ENCODE peak calls at places on chromosomes 4 and X, in four cellular contexts. One of them, this sample, is unnamed.

GRCh38 chrX:155065035-155065734 is 5.8 kb downstream of the CMC4 start:
- DNase-seq in lung: no peak
- DNase-seq in CD4-positive, CD25-positive, alpha-beta regulatory T cell: no peak
- DNase-seq in GM23248: peak
- DNase-seq in this sample: no peak

GRCh38 chrX:123425471-123425870 is 241.4 kb downstream of the GRIA3 start:
- DNase-seq in lung: no peak
- DNase-seq in CD4-positive, CD25-positive, alpha-beta regulatory T cell: no peak
- DNase-seq in GM23248: peak
- DNase-seq in this sample: no peak

GRCh38 chr4:173528378-173529321 is 1.4 kb downstream of the HAND2 start:
- DNase-seq in lung: no peak
- DNase-seq in CD4-positive, CD25-positive, alpha-beta regulatory T cell: no peak
- DNase-seq in GM23248: peak
- DNase-seq in this sample: no peak

GRCh38 chrX:10972731-10973130 is 138.4 kb upstream of the HCCS start:
- DNase-seq in lung: no peak
- DNase-seq in CD4-positive, CD25-positive, alpha-beta regulatory T cell: no peak
- DNase-seq in GM23248: peak
- DNase-seq in this sample: no peak

GRCh38 chrX:132270699-132271098 is 51.5 kb upstream of the RAP2C start:
- DNase-seq in lung: peak
- DNase-seq in CD4-positive, CD25-positive, alpha-beta regulatory T cell: no peak
- DNase-seq in GM23248: peak
- DNase-seq in this sample: no peak

GRCh38 chr4:87910795-87911194 is 64.7 kb upstream of the SPP1 start:
- DNase-seq in lung: no peak
- DNase-seq in CD4-positive, CD25-positive, alpha-beta regulatory T cell: no peak
- DNase-seq in GM23248: no peak
- DNase-seq in this sample: no peak

GRCh38 chr4:158446106-158446505 is 75.6 kb upstream of the RXFP1 start:
- DNase-seq in lung: no peak
- DNase-seq in CD4-positive, CD25-positive, alpha-beta regulatory T cell: no peak
- DNase-seq in GM23248: peak
- DNase-seq in this sample: no peak

GRCh38 chrX:24506082-24506481 is 41.0 kb downstream of the PDK3 start:
- DNase-seq in lung: no peak
- DNase-seq in CD4-positive, CD25-positive, alpha-beta regulatory T cell: peak
- DNase-seq in GM23248: peak
- DNase-seq in this sample: no peak

GRCh38 chr4:150960079-150960478 is 55.0 kb downstream of the LRBA start:
- DNase-seq in lung: no peak
- DNase-seq in CD4-positive, CD25-positive, alpha-beta regulatory T cell: no peak
- DNase-seq in GM23248: peak
- DNase-seq in this sample: no peak

GRCh38 chr4:80077639-80078038 is 4.6 kb upstream of the ANTXR2 start:
- DNase-seq in lung: no peak
- DNase-seq in CD4-positive, CD25-positive, alpha-beta regulatory T cell: peak
- DNase-seq in GM23248: peak
- DNase-seq in this sample: peak

GRCh38 chr4:83074086-83074704 is 39.2 kb downstream of the COPS4 start:
- DNase-seq in lung: peak
- DNase-seq in CD4-positive, CD25-positive, alpha-beta regulatory T cell: peak
- DNase-seq in GM23248: peak
- DNase-seq in this sample: peak

GRCh38 chr4:7186081-7186480 is 6.3 kb upstream of the SORCS2 start:
- DNase-seq in lung: no peak
- DNase-seq in CD4-positive, CD25-positive, alpha-beta regulatory T cell: no peak
- DNase-seq in GM23248: peak
- DNase-seq in this sample: no peak

GRCh38 chrX:4091046-4091760 is 377.8 kb upstream of the PRKX start:
- DNase-seq in lung: no peak
- DNase-seq in CD4-positive, CD25-positive, alpha-beta regulatory T cell: no peak
- DNase-seq in GM23248: peak
- DNase-seq in this sample: no peak

GRCh38 chr4:127889903-127890302 is 9.2 kb downstream of the PLK4 start:
- DNase-seq in lung: no peak
- DNase-seq in CD4-positive, CD25-positive, alpha-beta regulatory T cell: no peak
- DNase-seq in GM23248: no peak
- DNase-seq in this sample: no peak

GRCh38 chr4:73308286-73308685 is 49.7 kb upstream of the ANKRD17 start:
- DNase-seq in lung: no peak
- DNase-seq in CD4-positive, CD25-positive, alpha-beta regulatory T cell: peak
- DNase-seq in GM23248: peak
- DNase-seq in this sample: no peak

GRCh38 chrX:155864655-155865054 is 16.5 kb upstream of the VAMP7 start:
- DNase-seq in lung: no peak
- DNase-seq in CD4-positive, CD25-positive, alpha-beta regulatory T cell: no peak
- DNase-seq in GM23248: peak
- DNase-seq in this sample: no peak

GRCh38 chr4:105472871-105473339 is 957 bp downstream of the PPA2 start:
- DNase-seq in lung: no peak
- DNase-seq in CD4-positive, CD25-positive, alpha-beta regulatory T cell: no peak
- DNase-seq in GM23248: peak
- DNase-seq in this sample: no peak

GRCh38 chr4:15906024-15906443 is 32.5 kb downstream of the FGFBP1 start:
- DNase-seq in lung: peak
- DNase-seq in CD4-positive, CD25-positive, alpha-beta regulatory T cell: no peak
- DNase-seq in GM23248: no peak
- DNase-seq in this sample: no peak

GRCh38 chrX:152915541-152916241 is 17.8 kb downstream of the ZNF185 start:
- DNase-seq in lung: no peak
- DNase-seq in CD4-positive, CD25-positive, alpha-beta regulatory T cell: no peak
- DNase-seq in GM23248: peak
- DNase-seq in this sample: no peak

GRCh38 chr4:120801171-120801758 is 121.3 kb downstream of the PRDM5 start:
- DNase-seq in lung: no peak
- DNase-seq in CD4-positive, CD25-positive, alpha-beta regulatory T cell: no peak
- DNase-seq in GM23248: peak
- DNase-seq in this sample: no peak

GRCh38 chr4:23369331-23369730 is 520.5 kb downstream of the PPARGC1A start:
- DNase-seq in lung: no peak
- DNase-seq in CD4-positive, CD25-positive, alpha-beta regulatory T cell: no peak
- DNase-seq in GM23248: no peak
- DNase-seq in this sample: no peak

GRCh38 chrX:44470816-44471215 is 71.8 kb downstream of the FUNDC1 start:
- DNase-seq in lung: no peak
- DNase-seq in CD4-positive, CD25-positive, alpha-beta regulatory T cell: no peak
- DNase-seq in GM23248: no peak
- DNase-seq in this sample: no peak

GRCh38 chr4:82284475-82284857 is 89.3 kb downstream of the HNRNPD start:
- DNase-seq in lung: no peak
- DNase-seq in CD4-positive, CD25-positive, alpha-beta regulatory T cell: no peak
- DNase-seq in GM23248: no peak
- DNase-seq in this sample: no peak

GRCh38 chr4:182495111-182495510 is 251.9 kb downstream of the TENM3 start:
- DNase-seq in lung: no peak
- DNase-seq in CD4-positive, CD25-positive, alpha-beta regulatory T cell: no peak
- DNase-seq in GM23248: no peak
- DNase-seq in this sample: no peak

DNA sequence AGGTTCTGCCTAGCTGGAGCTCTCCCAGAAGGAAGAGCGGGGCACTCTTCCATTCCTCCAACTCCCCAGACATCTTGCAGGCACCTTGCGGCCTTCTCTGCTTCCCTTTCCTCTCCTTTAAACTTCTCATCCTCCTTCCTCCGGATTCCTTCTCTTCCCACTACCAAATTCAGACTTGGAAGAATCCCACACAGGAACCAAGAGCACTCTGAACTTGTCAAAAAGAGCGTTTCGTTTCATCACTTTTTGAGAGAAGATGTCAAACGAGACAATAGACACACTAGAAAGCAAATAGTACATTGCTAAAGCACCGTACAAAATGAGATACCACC is 512 bp upstream of the UCP1 start:
- DNase-seq in lung: no peak
- DNase-seq in CD4-positive, CD25-positive, alpha-beta regulatory T cell: no peak
- DNase-seq in GM23248: no peak
- DNase-seq in this sample: no peak
- H3K4me3 ChIP-seq in lung: no peak
- H3K4me3 ChIP-seq in CD4-positive, CD25-positive, alpha-beta regulatory T cell: no peak
- H3K4me3 ChIP-seq in GM23248: peak
- H3K4me3 ChIP-seq in this sample: no peak

GRCh38 chr4:146643812-146644401 is 5.2 kb downstream of the POU4F2 start:
- DNase-seq in lung: no peak
- DNase-seq in CD4-positive, CD25-positive, alpha-beta regulatory T cell: no peak
- DNase-seq in GM23248: peak
- DNase-seq in this sample: no peak

GRCh38 chr4:146648384-146648783 is 9.7 kb downstream of the POU4F2 start:
- DNase-seq in lung: no peak
- DNase-seq in CD4-positive, CD25-positive, alpha-beta regulatory T cell: no peak
- DNase-seq in GM23248: no peak
- DNase-seq in this sample: no peak

GRCh38 chr4:146649232-146649631 is 10.5 kb downstream of the POU4F2 start:
- DNase-seq in lung: no peak
- DNase-seq in CD4-positive, CD25-positive, alpha-beta regulatory T cell: no peak
- DNase-seq in GM23248: no peak
- DNase-seq in this sample: no peak

GRCh38 chr4:146647615-146648383 is 9.1 kb downstream of the POU4F2 start:
- DNase-seq in lung: no peak
- DNase-seq in CD4-positive, CD25-positive, alpha-beta regulatory T cell: no peak
- DNase-seq in GM23248: peak
- DNase-seq in this sample: no peak

GRCh38 chr4:146646601-146647000 is 7.9 kb downstream of the POU4F2 start:
- DNase-seq in lung: no peak
- DNase-seq in CD4-positive, CD25-positive, alpha-beta regulatory T cell: no peak
- DNase-seq in GM23248: no peak
- DNase-seq in this sample: no peak
- H3K4me3 ChIP-seq in lung: no peak
- H3K4me3 ChIP-seq in CD4-positive, CD25-positive, alpha-beta regulatory T cell: no peak
- H3K4me3 ChIP-seq in GM23248: no peak
- H3K4me3 ChIP-seq in this sample: no peak

GRCh38 chr4:147969573-147969972 is 237.7 kb downstream of the ARHGAP10 start:
- DNase-seq in lung: no peak
- DNase-seq in CD4-positive, CD25-positive, alpha-beta regulatory T cell: no peak
- DNase-seq in GM23248: no peak
- DNase-seq in this sample: no peak
- H3K4me3 ChIP-seq in lung: no peak
- H3K4me3 ChIP-seq in CD4-positive, CD25-positive, alpha-beta regulatory T cell: no peak
- H3K4me3 ChIP-seq in GM23248: no peak
- H3K4me3 ChIP-seq in this sample: no peak

GRCh38 chr4:184824776-184825393 is 883 bp downstream of the ACSL1 start:
- DNase-seq in lung: no peak
- DNase-seq in CD4-positive, CD25-positive, alpha-beta regulatory T cell: peak
- DNase-seq in GM23248: no peak
- DNase-seq in this sample: no peak
- H3K4me3 ChIP-seq in lung: peak
- H3K4me3 ChIP-seq in CD4-positive, CD25-positive, alpha-beta regulatory T cell: peak
- H3K4me3 ChIP-seq in GM23248: peak
- H3K4me3 ChIP-seq in this sample: peak

GRCh38 chrX:54357414-54358377 is at the start of gene WNK3:
- DNase-seq in lung: peak
- DNase-seq in CD4-positive, CD25-positive, alpha-beta regulatory T cell: peak
- DNase-seq in GM23248: peak
- DNase-seq in this sample: peak
- H3K4me3 ChIP-seq in lung: peak
- H3K4me3 ChIP-seq in CD4-positive, CD25-positive, alpha-beta regulatory T cell: no peak
- H3K4me3 ChIP-seq in GM23248: peak
- H3K4me3 ChIP-seq in this sample: peak

GRCh38 chrX:109624641-109625311 is at the start of gene KCNE5:
- DNase-seq in lung: no peak
- DNase-seq in CD4-positive, CD25-positive, alpha-beta regulatory T cell: no peak
- DNase-seq in GM23248: peak
- DNase-seq in this sample: no peak
- H3K4me3 ChIP-seq in lung: no peak
- H3K4me3 ChIP-seq in CD4-positive, CD25-positive, alpha-beta regulatory T cell: no peak
- H3K4me3 ChIP-seq in GM23248: no peak
- H3K4me3 ChIP-seq in this sample: no peak

DNA sequence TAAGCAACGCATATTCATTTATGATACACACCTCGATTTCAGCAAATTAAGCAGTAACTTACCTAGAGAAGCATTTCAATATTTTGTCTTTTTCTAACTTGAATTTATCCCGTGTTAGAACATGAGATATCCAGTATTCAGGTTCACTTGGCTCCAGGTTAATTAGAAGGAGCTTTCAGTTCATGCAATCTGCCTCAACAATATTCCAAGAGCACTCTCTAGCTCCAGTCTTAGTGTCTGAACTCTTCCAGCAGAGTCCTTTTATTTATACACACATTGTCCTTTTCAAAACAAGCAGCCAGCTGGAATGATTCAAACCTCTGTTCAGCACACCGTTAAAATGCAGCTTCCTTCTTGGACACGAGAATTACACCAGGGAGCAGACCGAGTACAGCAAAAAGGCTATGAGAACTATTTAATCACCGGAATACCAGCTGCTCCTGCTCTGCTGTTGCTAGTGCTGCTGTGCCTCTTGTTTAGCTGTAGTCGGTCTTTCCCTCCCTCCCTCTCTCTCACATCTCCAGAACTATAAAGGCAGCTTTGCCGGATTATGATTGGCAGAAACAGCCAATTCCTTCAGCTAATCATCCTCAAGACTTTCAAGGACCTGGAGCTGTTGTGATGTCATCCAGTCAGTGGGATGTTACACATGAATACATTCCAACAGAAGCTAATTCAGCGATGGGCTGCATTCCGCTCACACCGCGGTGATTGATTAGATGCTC is at the start of gene NDST4:
- DNase-seq in lung: no peak
- DNase-seq in CD4-positive, CD25-positive, alpha-beta regulatory T cell: no peak
- DNase-seq in GM23248: peak
- DNase-seq in this sample: no peak
- H3K4me3 ChIP-seq in lung: no peak
- H3K4me3 ChIP-seq in CD4-positive, CD25-positive, alpha-beta regulatory T cell: no peak
- H3K4me3 ChIP-seq in GM23248: peak
- H3K4me3 ChIP-seq in this sample: no peak

GRCh38 chr4:55947912-55948725 is 626 bp upstream of the CEP135 start:
- DNase-seq in lung: no peak
- DNase-seq in CD4-positive, CD25-positive, alpha-beta regulatory T cell: peak
- DNase-seq in GM23248: peak
- DNase-seq in this sample: peak

GRCh38 chr4:55947254-55947882 is 1.4 kb upstream of the CEP135 start:
- DNase-seq in lung: no peak
- DNase-seq in CD4-positive, CD25-positive, alpha-beta regulatory T cell: peak
- DNase-seq in GM23248: peak
- DNase-seq in this sample: no peak

GRCh38 chr4:55948726-55949479 is at the start of gene CEP135:
- DNase-seq in lung: peak
- DNase-seq in CD4-positive, CD25-positive, alpha-beta regulatory T cell: peak
- DNase-seq in GM23248: peak
- DNase-seq in this sample: peak

GRCh38 chr4:55949480-55949802 is 696 bp downstream of the CEP135 start:
- DNase-seq in lung: no peak
- DNase-seq in CD4-positive, CD25-positive, alpha-beta regulatory T cell: no peak
- DNase-seq in GM23248: no peak
- DNase-seq in this sample: no peak

GRCh38 chr4:55951191-55951922 is 2.6 kb downstream of the CEP135 start:
- DNase-seq in lung: no peak
- DNase-seq in CD4-positive, CD25-positive, alpha-beta regulatory T cell: no peak
- DNase-seq in GM23248: no peak
- DNase-seq in this sample: no peak
- H3K4me3 ChIP-seq in lung: no peak
- H3K4me3 ChIP-seq in CD4-positive, CD25-positive, alpha-beta regulatory T cell: no peak
- H3K4me3 ChIP-seq in GM23248: no peak
- H3K4me3 ChIP-seq in this sample: no peak